ENCODE peak calls at places on chromosomes 2 and 18, in four cellular contexts. D is H1, I is HepG2, W is endothelial cell of umbilical vein. B is an unnamed sample.
A peak's percentile ranks its signal among the peaks of the same experiment; 100 is the strongest.

GRCh38 chr2:20620271-20620681 is 30.6 kb downstream of the HS1BP3 start:
- DNase-seq in D (no peak), I (no peak), W (no peak), B (no peak)

GRCh38 chr2:46802665-46803550 is 112.7 kb downstream of the MCFD2 start:
- DNase-seq in D (no peak), I (no peak), W (peak; percentile 26), B (no peak)

GRCh38 chr18:10032331-10032979 is 118.6 kb downstream of the VAPA start:
- DNase-seq in D (peak; percentile 44), I (no peak), W (peak; percentile 27), B (no peak)

GRCh38 chr2:41836944-41837343 is 210.9 kb upstream of the PKDCC start:
- DNase-seq in D (peak; percentile 13), I (no peak), W (peak; percentile 43), B (no peak)

GRCh38 chr2:41928593-41928992 is 119.2 kb upstream of the PKDCC start:
- DNase-seq in D (no peak), I (no peak), W (no peak), B (no peak)

GRCh38 chr2:121489284-121489683 is 41.4 kb upstream of the RNU4ATAC start:
- DNase-seq in D (no peak), I (peak; percentile 66), W (peak; percentile 9), B (peak; percentile 12)

GRCh38 chr2:170176212-170176611 is 1.7 kb upstream of the MYO3B start:
- DNase-seq in D (no peak), I (no peak), W (no peak), B (no peak)

GRCh38 chr2:290090-290722 is 2.3 kb upstream of the ALKAL2 start:
- DNase-seq in D (no peak), I (peak; percentile 76), W (peak; percentile 67), B (no peak)

GRCh38 chr2:188570365-188570764 is 278.7 kb downstream of the GULP1 start:
- DNase-seq in D (no peak), I (no peak), W (no peak), B (no peak)

GRCh38 chr2:216195565-216195978 is 86.4 kb downstream of the XRCC5 start:
- DNase-seq in D (no peak), I (no peak), W (no peak), B (no peak)

GRCh38 chr18:62683935-62684334 is 31.4 kb upstream of the PHLPP1 start:
- DNase-seq in D (no peak), I (no peak), W (no peak), B (no peak)

GRCh38 chr18:51125976-51126375 is 71.5 kb downstream of the MEX3C start:
- DNase-seq in D (no peak), I (no peak), W (no peak), B (no peak)

GRCh38 chr2:11716689-11717321 is 29.6 kb upstream of the LPIN1 start:
- DNase-seq in D (no peak), I (peak; percentile 45), W (no peak), B (no peak)

GRCh38 chr2:178882666-178883440 is 75.6 kb upstream of the TTN start:
- DNase-seq in D (no peak), I (no peak), W (peak; percentile 95), B (no peak)

GRCh38 chr2:2663401-2664036 is 332.4 kb upstream of the MYT1L start:
- DNase-seq in D (no peak), I (no peak), W (no peak), B (no peak)

DNA sequence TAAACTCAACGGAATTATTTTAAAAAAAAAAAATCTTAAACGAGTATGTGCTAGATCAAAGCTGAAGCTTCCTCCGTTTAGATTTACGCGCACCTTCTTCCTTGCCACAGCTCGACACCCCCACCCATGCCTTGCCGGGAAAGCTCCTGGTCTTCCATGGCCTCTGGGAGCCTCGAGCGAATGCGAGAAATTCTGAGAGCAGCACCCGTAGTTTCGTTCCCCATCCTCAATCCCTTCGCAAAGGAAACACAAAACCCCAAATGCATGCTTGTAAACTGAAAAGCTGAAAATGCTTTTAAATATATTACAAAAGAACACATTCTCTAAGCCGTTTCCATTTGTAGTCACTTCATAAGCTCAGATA is 1.6 kb downstream of the DSC3 start:
- DNase-seq in D (no peak), I (no peak), W (no peak), B (no peak)
- TF ChIP-seq EZH2 in D (no peak), I (no peak), W (no peak), B (no peak)

GRCh38 chr2:128282246-128282975 is 36.3 kb downstream of the HS6ST1 start:
- DNase-seq in D (no peak), I (no peak), W (no peak), B (no peak)
- H3K4me3 ChIP-seq in D (no peak overlapping the region), I (no peak overlapping the region), W (no peak overlapping the region), B (no peak overlapping the region)

GRCh38 chr2:176084629-176085119 is 912 bp upstream of the EVX2 start:
- DNase-seq in D (no peak), I (no peak), W (no peak), B (no peak)
- TF ChIP-seq EZH2 in D (peak; percentile 89), I (peak; percentile 93), W (peak; percentile 97), B (no peak)

GRCh38 chr2:230715201-230715600 is 2.6 kb downstream of the CAB39 start:
- DNase-seq in D (no peak), I (no peak), W (peak; percentile 60), B (no peak)
- H3K4me3 ChIP-seq in D (no peak overlapping the region), I (no peak overlapping the region), W (no peak overlapping the region), B (peak overlapping the region; percentile 55)

GRCh38 chr18:49875783-49876182 is 62.5 kb upstream of the ACAA2 start:
- DNase-seq in D (no peak), I (no peak), W (no peak), B (no peak)

GRCh38 chr18:49878015-49878414 is 64.7 kb upstream of the ACAA2 start:
- DNase-seq in D (no peak), I (no peak), W (no peak), B (no peak)

GRCh38 chr18:49876536-49876935 is 63.2 kb upstream of the ACAA2 start:
- DNase-seq in D (no peak), I (no peak), W (no peak), B (no peak)

GRCh38 chr18:49875155-49875554 is 61.8 kb upstream of the ACAA2 start:
- DNase-seq in D (no peak), I (no peak), W (no peak), B (no peak)

DNA sequence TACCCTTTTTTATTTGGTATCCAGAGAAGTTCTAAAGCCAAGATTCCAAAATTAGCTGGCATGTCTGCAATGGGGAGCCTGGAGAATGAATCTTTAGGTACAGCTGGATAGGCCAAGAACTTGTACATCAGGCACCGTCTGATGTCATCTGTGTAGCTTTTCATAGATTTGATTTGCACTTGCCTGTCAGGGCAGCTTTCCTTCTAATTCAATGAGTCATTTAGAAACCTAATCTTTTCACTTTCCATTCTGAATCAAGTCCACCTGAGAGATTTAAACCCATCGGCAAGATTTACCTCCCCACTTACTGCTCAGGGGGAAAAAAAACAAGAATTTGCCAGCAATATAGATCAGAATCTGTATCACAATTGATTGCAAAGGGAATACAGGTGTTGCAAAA is 60.9 kb upstream of the ACAA2 start:
- DNase-seq in D (no peak), I (no peak), W (no peak), B (no peak)
- TF ChIP-seq EZH2 in D (no peak), I (no peak), W (no peak), B (no peak)

DNA sequence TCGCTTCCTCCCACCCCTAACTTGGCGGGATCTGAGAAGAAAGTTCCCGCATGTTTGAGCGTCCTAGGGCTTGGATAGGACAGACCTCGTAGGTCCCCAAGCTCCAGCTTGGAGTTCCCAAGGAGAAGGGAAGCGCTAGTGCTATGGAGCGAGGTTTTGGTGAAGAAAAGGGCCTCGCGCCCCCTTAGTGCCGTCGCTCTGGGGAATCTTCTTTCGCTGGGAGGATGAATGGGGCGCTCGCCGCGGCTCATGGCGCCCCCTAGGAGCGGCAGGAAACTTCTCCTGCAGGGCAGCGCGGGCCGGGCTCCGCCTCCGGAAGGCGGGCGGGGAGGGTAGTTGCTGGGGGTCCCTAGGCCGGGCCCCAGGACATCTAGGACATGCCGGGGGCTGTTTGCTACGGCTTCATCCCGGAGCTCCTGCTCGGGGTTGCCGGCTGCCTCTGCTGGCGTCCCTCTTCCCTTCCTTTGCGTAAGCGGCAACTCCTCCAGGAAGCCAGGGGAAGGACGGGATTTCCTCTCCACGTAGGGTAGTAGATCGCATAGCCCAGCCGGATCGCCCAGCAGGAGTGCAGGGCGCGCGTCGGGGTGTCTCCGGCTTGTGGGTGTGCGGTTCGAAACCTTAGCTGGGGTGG is 11.9 kb upstream of the SKOR2 start:
- DNase-seq in D (no peak), I (no peak), W (no peak), B (no peak)
- H3K4me3 ChIP-seq in D (peak overlapping the region; percentile 55), I (no peak overlapping the region), W (no peak overlapping the region), B (no peak overlapping the region)

DNA sequence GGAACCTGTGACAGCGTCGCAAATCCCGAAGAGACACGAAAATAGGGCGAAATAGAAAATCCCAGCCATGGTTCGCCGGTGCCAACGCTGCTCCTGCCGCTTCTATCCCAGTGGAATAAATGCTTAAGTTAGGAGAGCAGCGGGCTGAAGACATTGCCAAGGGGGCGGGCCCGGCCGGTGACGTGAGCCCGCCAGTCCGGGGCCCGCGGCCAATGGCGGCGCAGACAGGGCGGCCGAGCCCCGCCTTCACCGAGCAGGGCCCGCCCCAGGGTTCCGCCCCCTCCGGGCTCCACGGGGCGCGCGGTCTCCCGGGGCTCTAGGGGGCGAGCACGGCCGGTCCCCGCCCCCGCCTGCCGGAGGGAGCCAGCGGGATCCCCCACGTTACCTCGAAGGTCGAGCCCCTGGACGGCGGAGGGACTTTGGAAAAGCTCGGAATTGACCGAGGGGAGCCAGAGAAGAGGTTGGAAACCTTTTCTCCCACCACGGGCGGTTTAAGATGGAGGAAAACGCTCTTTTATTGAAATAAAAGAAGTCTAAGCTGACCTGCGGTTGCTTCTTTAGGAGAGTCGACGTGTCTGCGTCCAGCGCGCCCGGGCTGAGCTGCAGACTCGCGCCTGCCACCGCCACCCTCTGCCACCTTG is at the start of gene EPHA4:
- DNase-seq in D (no peak), I (no peak), W (peak; percentile 94), B (no peak)
- TF ChIP-seq EZH2 in D (no peak), I (no peak), W (no peak), B (no peak)

GRCh38 chr2:27583390-27583915 is 611 bp downstream of the ZNF512 start:
- DNase-seq in D (no peak), I (no peak), W (no peak), B (no peak)

GRCh38 chr2:27582695-27583389 is at the start of gene ZNF512:
- DNase-seq in D (peak; percentile 87), I (peak; percentile 96), W (peak; percentile 89), B (peak; percentile 73)

GRCh38 chr2:27582129-27582694 is 630 bp upstream of the ZNF512 start:
- DNase-seq in D (no peak), I (no peak), W (no peak), B (no peak)

GRCh38 chr2:27587025-27587424 is 4.2 kb downstream of the ZNF512 start:
- DNase-seq in D (no peak), I (no peak), W (no peak), B (no peak)

DNA sequence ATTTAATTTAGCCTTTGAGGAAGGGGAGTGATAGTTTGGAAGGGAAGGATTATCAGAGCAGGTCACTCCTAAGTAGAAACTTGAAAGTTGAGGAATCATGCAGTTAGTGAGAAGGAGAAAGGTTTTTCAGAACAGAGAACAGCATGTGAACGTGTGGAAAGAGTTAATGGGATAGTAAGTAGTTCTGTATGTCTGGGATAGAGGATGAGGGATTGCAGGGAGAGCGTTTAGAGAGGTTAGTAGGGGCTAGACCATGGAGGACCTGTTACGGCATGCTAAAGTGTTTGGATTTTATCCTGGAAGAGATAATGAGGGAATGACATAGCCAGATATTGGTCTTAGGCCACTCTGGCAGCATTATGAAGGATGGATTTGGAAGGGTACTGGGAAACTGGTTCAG is 1.8 kb downstream of the ZNF512 start:
- DNase-seq in D (no peak), I (no peak), W (no peak), B (no peak)
- H3K4me3 ChIP-seq in D (peak overlapping the region; percentile 68), I (peak overlapping the region; percentile 97), W (no peak overlapping the region), B (peak overlapping the region; percentile 98)

GRCh38 chr2:85276571-85277121 is 51.1 kb downstream of the TGOLN2 start:
- DNase-seq in D (no peak), I (no peak), W (no peak), B (no peak)
- TF ChIP-seq EZH2 in D (no peak), I (no peak), W (no peak), B (no peak)

B was measured in GM12878.